ENCODE peak calls at places on chromosome 5, in four cellular contexts. J is AG10803, V is esophagus muscularis mucosa, S is WTC11. P is an unnamed sample.

GRCh38 chr5:142540774-142541466 is 145.0 kb downstream of the FGF1 start:
- DNase-seq in J (peak; percentile 95), V (no peak), S (no peak), P (no peak)

GRCh38 chr5:148829734-148830133 is 3.3 kb downstream of the ADRB2 start:
- DNase-seq in S (no peak), V (no peak), J (no peak), P (no peak)

GRCh38 chr5:132495672-132496630 is 5.4 kb upstream of the IRF1 start:
- DNase-seq in V (peak; percentile 97), S (peak; percentile 90), J (peak; percentile 86), P (peak; percentile 43)

GRCh38 chr5:54944364-54944763 is 41.0 kb downstream of the ESM1 start:
- DNase-seq in J (peak; percentile 51), S (no peak), V (peak; percentile 75), P (peak; percentile 18)

GRCh38 chr5:116035123-116035522 is 2.9 kb downstream of the ARL14EPL start:
- DNase-seq in V (no peak), S (no peak), J (no peak), P (no peak)

GRCh38 chr5:83378624-83379259 is 92.8 kb upstream of the VCAN start:
- DNase-seq in V (no peak), J (no peak), S (no peak), P (no peak)

GRCh38 chr5:54663876-54664275 is 146.3 kb downstream of the SNX18 start:
- DNase-seq in S (no peak), V (no peak), J (peak; percentile 99), P (no peak)

GRCh38 chr5:178785999-178786398 is 55.5 kb upstream of the ZNF354A start:
- DNase-seq in J (peak; percentile 40), S (no peak), V (no peak), P (no peak)

GRCh38 chr5:23223846-23224245 is 283.6 kb upstream of the PRDM9 start:
- DNase-seq in J (no peak), V (no peak), S (no peak), P (no peak)

GRCh38 chr5:150000261-150000989 is at the start of the genes HMGXB3 and TIGD6:
- DNase-seq in J (peak; percentile 93), S (peak; percentile 94), V (peak; percentile 96), P (peak; percentile 88)

GRCh38 chr5:175548899-175549311 is 70.5 kb downstream of the SFXN1 start:
- DNase-seq in J (no peak), V (no peak), S (peak; percentile 63), P (no peak)

GRCh38 chr5:153222956-153223355 is 267.5 kb upstream of the GRIA1 start:
- DNase-seq in S (no peak), J (peak; percentile 27), V (no peak), P (no peak)

GRCh38 chr5:135126688-135127603 is 92.9 kb upstream of the PITX1 start:
- DNase-seq in V (no peak), S (no peak), J (no peak), P (no peak)

GRCh38 chr5:120413706-120414105 is 50.4 kb upstream of the PRR16 start:
- DNase-seq in J (peak; percentile 83), S (no peak), V (no peak), P (no peak)

GRCh38 chr5:73764586-73764985 is 138.6 kb downstream of the ARHGEF28 start:
- DNase-seq in V (no peak), S (no peak), J (peak; percentile 70), P (no peak)

GRCh38 chr5:174910245-174910737 is 185.9 kb downstream of the MSX2 start:
- DNase-seq in V (no peak), J (peak; percentile 21), S (peak; percentile 89), P (peak; percentile 88)

GRCh38 chr5:102715405-102715804 is 39.7 kb upstream of the PAM start:
- DNase-seq in S (no peak), V (no peak), J (peak; percentile 93), P (no peak)

GRCh38 chr5:67176931-67177330 is 19.7 kb downstream of the CD180 start:
- DNase-seq in S (no peak), V (no peak), J (no peak), P (no peak)

GRCh38 chr5:126182901-126183695 is 240.1 kb upstream of the GRAMD2B start:
- DNase-seq in V (no peak), J (no peak), S (no peak), P (no peak)

GRCh38 chr5:72293495-72294055 is 26.5 kb downstream of the MRPS27 start:
- DNase-seq in J (no peak), S (no peak), V (no peak), P (no peak)

GRCh38 chr5:179227578-179228311 is 117.5 kb downstream of the ADAMTS2 start:
- DNase-seq in J (no peak), V (no peak), S (peak; percentile 30), P (no peak)

GRCh38 chr5:140299056-140299455 is 3.8 kb downstream of the PFDN1 start:
- DNase-seq in S (no peak), J (no peak), V (no peak), P (no peak)

GRCh38 chr5:179143446-179143845 is 83.3 kb downstream of the ZNF354C start:
- DNase-seq in V (no peak), S (peak; percentile 60), J (peak; percentile 72), P (no peak)

GRCh38 chr5:180222056-180222455 is 13.0 kb upstream of the RASGEF1C start:
- DNase-seq in S (no peak), V (peak; percentile 68), J (no peak), P (no peak)

GRCh38 chr5:153445875-153446567 is 44.4 kb upstream of the GRIA1 start:
- DNase-seq in V (no peak), S (no peak), J (peak; percentile 13), P (no peak)

GRCh38 chr5:33583332-33583731 is 142.6 kb downstream of the TARS1 start:
- DNase-seq in S (no peak), V (peak; percentile 34), J (no peak), P (no peak)

GRCh38 chr5:33582417-33582816 is 141.7 kb downstream of the TARS1 start:
- DNase-seq in J (no peak), V (peak; percentile 72), S (no peak), P (no peak)

GRCh38 chr5:33579163-33579562 is 138.4 kb downstream of the TARS1 start:
- DNase-seq in S (no peak), J (no peak), V (no peak), P (no peak)

GRCh38 chr5:33576726-33577620 is 136.2 kb downstream of the TARS1 start:
- DNase-seq in S (no peak), V (peak; percentile 83), J (no peak), P (no peak)

GRCh38 chr5:33579789-33580188 is 139.0 kb downstream of the TARS1 start:
- DNase-seq in V (no peak), J (no peak), S (no peak), P (no peak)
- TF ChIP-seq CTCF in V (no peak), J (no peak), S (no peak), P (no peak)

GRCh38 chr5:32379421-32379820 is 65.1 kb downstream of the ZFR start:
- DNase-seq in V (no peak), J (no peak), S (no peak), P (no peak)
- TF ChIP-seq CTCF in V (no peak), J (no peak), S (no peak), P (no peak)

GRCh38 chr5:114099161-114099560 is 262.7 kb upstream of the KCNN2 start:
- DNase-seq in S (no peak), J (no peak), V (no peak), P (no peak)

GRCh38 chr5:114097570-114097969 is 264.3 kb upstream of the KCNN2 start:
- DNase-seq in J (no peak), S (no peak), V (no peak), P (no peak)

DNA sequence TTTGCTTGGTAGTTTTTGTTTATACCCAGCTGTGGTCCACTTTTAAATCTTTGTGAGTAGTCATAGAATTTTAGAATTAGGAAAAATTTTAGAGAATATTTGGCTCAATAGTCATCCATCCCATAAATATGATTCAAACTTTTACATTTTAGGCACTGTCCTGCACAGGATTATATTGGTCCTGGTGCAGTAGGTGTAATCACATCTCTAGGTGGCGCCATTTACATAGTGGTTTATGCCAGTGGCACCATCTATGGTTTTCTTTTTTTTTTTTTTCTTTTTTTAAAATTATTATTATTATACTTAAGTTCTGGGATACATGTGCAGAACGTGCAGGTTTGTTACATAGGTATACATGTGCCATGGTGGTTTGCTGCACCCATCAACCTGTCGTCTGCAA is 260.7 kb upstream of the KCNN2 start:
- DNase-seq in J (peak; percentile 27), V (no peak), S (no peak), P (peak; percentile 15)
- TF ChIP-seq CTCF in J (peak; percentile 47), V (peak; percentile 57), S (peak; percentile 65), P (peak; percentile 65)

GRCh38 chr5:145859897-145860296 is 12.9 kb downstream of the GRXCR2 start:
- DNase-seq in J (no peak), S (no peak), V (no peak), P (no peak)
- TF ChIP-seq CTCF in J (peak; percentile 25), S (no peak), V (no peak), P (peak; percentile 68)

DNA sequence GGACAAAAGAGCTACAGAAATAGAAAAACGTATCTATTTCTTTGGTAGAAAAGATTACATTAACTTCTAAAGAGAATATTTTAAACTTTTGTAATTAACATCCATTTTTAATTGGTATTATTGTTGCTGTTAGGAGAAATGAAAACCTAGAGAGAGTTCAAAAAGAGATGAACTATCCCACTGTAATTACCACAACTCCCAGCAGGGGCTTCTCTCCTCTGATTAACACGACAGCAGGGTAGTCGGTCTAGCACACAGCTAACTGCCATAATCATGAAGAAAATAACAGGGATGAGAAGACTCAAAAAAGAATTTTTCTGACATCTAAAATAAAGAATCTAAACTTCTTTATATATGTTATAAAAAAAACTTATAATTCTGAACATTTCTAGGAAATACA is 86.2 kb upstream of the CDH9 start:
- DNase-seq in V (no peak), J (peak; percentile 9), S (no peak), P (peak; percentile 41)
- TF ChIP-seq CTCF in V (no peak), J (peak; percentile 57), S (no peak), P (peak; percentile 54)